ENCODE peak calls at places on chromosomes 7 and 10, in eight cellular contexts. H, I, R, E, U, K, P and W are unnamed samples.

GRCh38 chr10:126135177-126135576 is 238.8 kb downstream of the FANK1 start:
- DNase-seq in H (no peak), I (no peak), R (peak; percentile 50), E (no peak), U (no peak), K (no peak), P (peak; percentile 38), W (no peak)

GRCh38 chr7:43769791-43770465 is 11.4 kb downstream of the BLVRA start:
- DNase-seq in H (no peak), I (no peak), R (no peak), E (no peak), U (no peak), K (no peak), P (no peak), W (no peak)

GRCh38 chr10:11058965-11059364 is 41.3 kb downstream of the CELF2 start:
- DNase-seq in H (no peak), I (no peak), R (peak; percentile 48), E (no peak), U (no peak), K (no peak), P (peak; percentile 12), W (no peak)

GRCh38 chr7:26910221-26910620 is 45.8 kb upstream of the SKAP2 start:
- DNase-seq in H (no peak), I (no peak), R (peak; percentile 72), E (no peak), U (no peak), K (no peak), P (peak; percentile 81), W (no peak)

GRCh38 chr7:5528071-5528814 is 104.6 kb upstream of the TNRC18 start:
- DNase-seq in H (peak; percentile 27), I (no peak), R (peak; percentile 53), E (peak; percentile 66), U (no peak), K (no peak), P (no peak), W (no peak)

GRCh38 chr7:121941836-121942235 is 68.9 kb downstream of the PTPRZ1 start:
- DNase-seq in H (no peak), I (no peak), R (no peak), E (no peak), U (no peak), K (no peak), P (no peak), W (no peak)

GRCh38 chr10:110864662-110865140 is 7.0 kb upstream of the PDCD4 start:
- DNase-seq in H (peak; percentile 32), I (no peak), R (peak; percentile 18), E (no peak), U (no peak), K (peak; percentile 59), P (peak; percentile 21), W (no peak)

GRCh38 chr7:30750574-30751256 is 1.2 kb upstream of the INMT start:
- DNase-seq in H (no peak), I (peak; percentile 89), R (peak; percentile 94), E (peak; percentile 66), U (no peak), K (no peak), P (peak; percentile 94), W (no peak)

GRCh38 chr10:108052981-108053380 is 888.5 kb upstream of the SORCS1 start:
- DNase-seq in H (no peak), I (no peak), R (no peak), E (no peak), U (no peak), K (no peak), P (no peak), W (no peak)

GRCh38 chr7:98997836-98998235 is 119.5 kb downstream of the TRRAP start:
- DNase-seq in H (no peak), I (no peak), R (peak; percentile 15), E (no peak), U (no peak), K (no peak), P (no peak), W (no peak)